ENCODE peak calls at places on chromosomes 3 and 15, in nine cellular contexts. B is prostate gland, Y is GM12892, T is upper lobe of left lung, O is HepG2, D is Panc1, P is breast epithelium, C is esophagus muscularis mucosa, V is transverse colon. J is an unnamed sample.

GRCh38 chr3:101926594-101927105 is 77.3 kb downstream of the NFKBIZ start:
- DNase-seq in T (no peak), V (no peak), O (no peak), P (no peak), D (no peak), Y (no peak), B (peak), C (no peak), J (no peak)

GRCh38 chr3:5428607-5429516 is 241.4 kb downstream of the EDEM1 start:
- DNase-seq in C (peak), Y (peak), V (no peak), P (no peak), B (no peak), T (no peak), D (no peak), O (no peak), J (no peak)

GRCh38 chr3:190486201-190486865 is 27.6 kb upstream of the IL1RAP start:
- DNase-seq in P (no peak), B (no peak), Y (no peak), T (no peak), D (no peak), V (no peak), C (no peak), O (no peak), J (no peak)

GRCh38 chr15:27704939-27705514 is 394.1 kb downstream of the OCA2 start:
- DNase-seq in B (no peak), T (no peak), D (no peak), P (no peak), C (no peak), Y (no peak), O (no peak), V (no peak), J (no peak)

GRCh38 chr3:153463895-153464294 is 301.9 kb downstream of the RAP2B start:
- DNase-seq in Y (no peak), P (no peak), D (no peak), O (no peak), B (no peak), T (no peak), V (no peak), C (no peak), J (no peak)

GRCh38 chr3:187909871-187910270 is 164.6 kb upstream of the BCL6 start:
- DNase-seq in B (no peak), V (no peak), O (no peak), Y (no peak), T (no peak), C (no peak), D (no peak), P (no peak), J (no peak)

GRCh38 chr3:175410251-175410650 is 551.1 kb downstream of the NAALADL2 start:
- DNase-seq in D (no peak), T (no peak), O (no peak), Y (no peak), P (no peak), B (no peak), V (no peak), C (no peak), J (no peak)

GRCh38 chr3:45904931-45905330 is 18.6 kb downstream of the CCR9 start:
- DNase-seq in O (no peak), T (no peak), Y (no peak), B (no peak), C (no peak), D (no peak), V (no peak), P (no peak), J (no peak)

GRCh38 chr3:61594144-61594977 is 33.0 kb downstream of the PTPRG start:
- DNase-seq in P (no peak), Y (no peak), C (no peak), T (no peak), V (no peak), O (no peak), D (no peak), B (no peak), J (no peak)

GRCh38 chr15:72991026-72991425 is 61.2 kb upstream of the NEO1 start:
- DNase-seq in Y (no peak), D (no peak), B (no peak), T (no peak), C (no peak), O (no peak), V (no peak), P (no peak), J (no peak)

GRCh38 chr3:141239551-141240281 is 8.1 kb downstream of the PXYLP1 start:
- DNase-seq in P (no peak), B (no peak), V (no peak), T (no peak), Y (no peak), D (no peak), O (no peak), C (peak), J (no peak)

GRCh38 chr3:116085456-116085855 is 359.8 kb downstream of the LSAMP start:
- DNase-seq in Y (no peak), P (no peak), D (no peak), C (no peak), T (no peak), O (no peak), V (no peak), B (no peak), J (no peak)
- TF ChIP-seq POLR2AphosphoS5 in Y (no peak), P (no peak), D (no peak), C (no peak), T (no peak), O (no peak), V (no peak), B (no peak), J (no peak)

GRCh38 chr3:134334231-134334900 is 39.9 kb downstream of the AMOTL2 start:
- DNase-seq in Y (no peak), O (no peak), P (no peak), V (no peak), D (no peak), B (no peak), T (no peak), C (no peak), J (no peak)
- TF ChIP-seq POLR2AphosphoS5 in Y (no peak), O (no peak), P (no peak), V (no peak), D (no peak), B (peak), T (no peak), C (peak), J (no peak)

DNA sequence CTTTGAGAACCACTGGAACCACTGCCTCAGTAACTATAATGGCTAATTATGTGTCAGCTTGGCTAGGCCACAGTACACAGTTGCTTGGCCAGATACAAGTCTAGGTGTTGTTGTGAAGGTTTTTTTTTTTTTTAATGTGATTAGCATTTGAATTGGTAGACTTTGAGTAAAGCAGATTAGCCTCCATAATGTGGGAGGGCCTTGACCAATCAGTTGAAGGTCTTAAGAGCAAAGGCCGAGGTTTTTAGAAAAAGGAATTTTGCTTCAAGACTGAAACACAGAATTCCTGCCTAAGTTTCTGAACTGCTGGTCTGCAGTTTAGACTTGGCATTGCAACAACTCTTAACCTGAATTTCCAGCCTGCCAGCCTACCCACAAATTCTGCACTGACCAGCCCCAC is 451.6 kb upstream of the AZI2 start:
- DNase-seq in T (no peak), O (no peak), P (no peak), V (no peak), C (no peak), B (no peak), D (no peak), Y (no peak), J (no peak)
- TF ChIP-seq POLR2AphosphoS5 in T (no peak), O (no peak), P (no peak), V (no peak), C (no peak), B (no peak), D (no peak), Y (no peak), J (no peak)

GRCh38 chr3:75138345-75138744 is 523.9 kb upstream of the CNTN3 start:
- DNase-seq in T (no peak), B (no peak), V (no peak), Y (no peak), P (no peak), C (no peak), D (no peak), O (no peak), J (no peak)
- TF ChIP-seq POLR2AphosphoS5 in T (no peak), B (no peak), V (no peak), Y (no peak), P (no peak), C (no peak), D (no peak), O (no peak), J (no peak)

GRCh38 chr15:46848704-46849103 is 868.6 kb upstream of the SEMA6D start:
- DNase-seq in P (no peak), C (no peak), Y (no peak), B (no peak), D (no peak), T (no peak), O (no peak), V (no peak), J (no peak)
- TF ChIP-seq POLR2AphosphoS5 in P (no peak), C (no peak), Y (no peak), B (no peak), D (no peak), T (no peak), O (no peak), V (no peak), J (no peak)

DNA sequence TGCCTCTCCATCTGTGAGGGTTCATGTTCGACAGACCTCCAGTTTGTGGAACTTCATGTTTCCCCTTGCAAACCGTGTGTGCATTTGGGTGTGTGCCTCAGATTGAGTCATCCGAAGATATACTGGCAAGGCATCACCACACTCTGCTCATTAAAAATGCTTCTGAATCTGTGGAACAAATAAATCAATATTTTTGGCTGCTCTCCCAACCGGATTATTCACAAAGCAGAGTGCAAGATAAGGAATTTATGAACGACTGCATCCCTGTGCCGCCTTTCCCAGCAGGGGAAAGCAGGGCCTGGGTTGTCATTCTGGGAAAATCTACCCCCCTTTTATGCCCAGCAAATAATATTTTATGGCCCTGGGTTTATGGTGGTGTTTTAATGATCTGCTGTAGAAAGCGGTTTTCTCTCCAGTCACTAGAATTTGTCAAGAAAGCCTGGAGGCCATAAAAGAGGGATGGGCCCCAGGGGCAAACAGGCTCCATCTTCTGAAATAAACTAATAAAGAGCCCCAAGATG is 4.2 kb upstream of the WNT5A start:
- DNase-seq in T (no peak), P (no peak), O (no peak), D (no peak), V (peak), Y (no peak), B (peak), C (no peak), J (no peak)
- TF ChIP-seq POLR2AphosphoS5 in T (no peak), P (no peak), O (no peak), D (no peak), V (no peak), Y (no peak), B (peak), C (no peak), J (no peak)

GRCh38 chr3:69032137-69032536 is 18.7 kb upstream of the EOGT start:
- DNase-seq in B (no peak), O (no peak), Y (no peak), V (no peak), P (no peak), D (no peak), T (no peak), C (no peak), J (no peak)

GRCh38 chr3:69031635-69032034 is 18.2 kb upstream of the EOGT start:
- DNase-seq in D (no peak), V (no peak), B (no peak), O (no peak), C (no peak), Y (no peak), P (no peak), T (no peak), J (no peak)

GRCh38 chr3:69032737-69033136 is 19.3 kb upstream of the EOGT start:
- DNase-seq in V (no peak), P (no peak), D (no peak), C (no peak), Y (no peak), B (no peak), O (no peak), T (no peak), J (no peak)

GRCh38 chr3:69033470-69033869 is 18.7 kb downstream of the TMF1 start:
- DNase-seq in C (no peak), O (no peak), D (peak), Y (no peak), V (no peak), T (no peak), B (no peak), P (no peak), J (no peak)
- TF ChIP-seq POLR2AphosphoS5 in C (no peak), O (no peak), D (no peak), Y (no peak), V (no peak), T (no peak), B (no peak), P (no peak), J (no peak)

GRCh38 chr15:95770191-95770590 is 560.3 kb upstream of the NR2F2 start:
- DNase-seq in C (no peak), V (no peak), O (no peak), Y (no peak), T (no peak), P (no peak), B (no peak), D (no peak), J (no peak)

DNA sequence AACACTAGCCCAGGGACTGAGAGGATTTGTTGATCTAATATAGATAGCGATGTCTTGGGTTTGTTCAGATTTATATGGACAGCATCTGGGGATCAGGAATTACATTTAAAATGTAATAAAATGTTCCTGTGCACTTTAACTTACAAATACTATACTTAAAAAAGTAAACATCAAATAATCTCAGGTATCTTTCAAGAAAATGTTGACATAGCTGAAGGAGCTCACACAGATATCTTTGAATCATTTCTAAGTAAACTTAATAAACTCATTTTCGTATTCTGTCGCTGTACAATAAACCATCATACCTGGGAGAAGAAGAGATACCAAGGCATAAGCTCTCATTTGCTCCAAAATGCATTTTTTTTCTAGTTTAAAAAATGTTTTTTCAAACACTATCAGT is 557.5 kb upstream of the NR2F2 start:
- DNase-seq in O (no peak), P (no peak), T (no peak), C (no peak), Y (no peak), B (no peak), V (no peak), D (no peak), J (no peak)
- TF ChIP-seq POLR2AphosphoS5 in O (no peak), P (no peak), T (no peak), C (no peak), Y (no peak), B (no peak), V (no peak), D (no peak), J (no peak)

J was measured in sigmoid colon.